ENCODE peak calls at places on chromosomes 2 and 18, in four cellular contexts. W is neuronal stem cell, A is fibroblast of lung, Y is tibial artery. P is an unnamed sample. For H3K9me3 and H3K4me1, the result is how much of the 10 kb centered on the place peaks cover.

GRCh38 chr2:169694894-169695260 is 608 bp downstream of the PHOSPHO2 start:
- DNase-seq in Y (no peak), A (no peak), W (no peak), P (no peak)

GRCh38 chr18:54787098-54787497 is 41.2 kb upstream of the RAB27B start:
- DNase-seq in A (no peak), W (no peak), Y (no peak), P (no peak)

GRCh38 chr2:128399690-128400291 is 81.1 kb upstream of the HS6ST1 start:
- DNase-seq in Y (no peak), W (no peak), A (no peak), P (no peak)

GRCh38 chr2:201759567-201759966 is 21.2 kb downstream of the ALS2 start:
- DNase-seq in Y (no peak), A (no peak), W (no peak), P (no peak)

GRCh38 chr2:161798027-161798426 is 173.8 kb downstream of the SLC4A10 start:
- DNase-seq in Y (no peak), W (no peak), A (no peak), P (no peak)

GRCh38 chr2:169415233-169415748 is 53.0 kb upstream of the LRP2 start:
- DNase-seq in W (no peak), Y (no peak), A (no peak), P (no peak)

GRCh38 chr2:219335373-219335786 is 2.8 kb upstream of the RESP18 start:
- DNase-seq in A (no peak), W (no peak), Y (no peak), P (no peak)

GRCh38 chr2:67952066-67952465 is 110.7 kb downstream of the C1D start:
- DNase-seq in W (no peak), Y (no peak), A (no peak), P (no peak)

GRCh38 chr2:68824831-68825230 is 46.4 kb downstream of the BMP10 start:
- DNase-seq in Y (no peak), W (no peak), A (peak), P (no peak)

GRCh38 chr2:129139380-129139779 is 820.7 kb upstream of the HS6ST1 start:
- DNase-seq in A (no peak), Y (no peak), W (no peak), P (no peak)

GRCh38 chr18:9849407-9849961 is 36.3 kb upstream of the TXNDC2 start:
- DNase-seq in Y (peak), A (no peak), W (no peak), P (no peak)

GRCh38 chr18:2958819-2959298 is 54.1 kb downstream of the LPIN2 start:
- DNase-seq in W (no peak), A (peak), Y (peak), P (no peak)

GRCh38 chr2:108841506-108841905 is 54.9 kb downstream of the CCDC138 start:
- DNase-seq in W (no peak), A (no peak), Y (no peak), P (no peak)

GRCh38 chr18:36188912-36189311 is 1.6 kb downstream of the MOCOS start:
- DNase-seq in A (no peak), W (no peak), Y (no peak), P (no peak)

GRCh38 chr2:120477198-120477597 is 131.3 kb downstream of the INHBB start:
- DNase-seq in W (no peak), Y (no peak), A (no peak), P (no peak)

GRCh38 chr18:37465922-37466321 is 99.7 kb downstream of the CELF4 start:
- DNase-seq in W (no peak), Y (no peak), A (no peak), P (no peak)

GRCh38 chr2:116513991-116514390 is 1300.5 kb upstream of the DDX18 start:
- DNase-seq in W (no peak), Y (no peak), A (no peak), P (no peak)

GRCh38 chr18:45320724-45321123 is 294.6 kb upstream of the SLC14A2 start:
- DNase-seq in Y (no peak), W (no peak), A (peak), P (no peak)

GRCh38 chr18:55863876-55864275 is 275.9 kb upstream of the TCF4 start:
- DNase-seq in Y (no peak), A (peak), W (no peak), P (no peak)

GRCh38 chr2:37706784-37707183 is 35.3 kb upstream of the CDC42EP3 start:
- DNase-seq in Y (no peak), W (no peak), A (no peak), P (no peak)

GRCh38 chr2:173305303-173305702 is 49.4 kb upstream of the CDCA7 start:
- DNase-seq in W (no peak), A (no peak), Y (no peak), P (no peak)

GRCh38 chr2:173299764-173300163 is 54.9 kb upstream of the CDCA7 start:
- DNase-seq in A (no peak), Y (no peak), W (no peak), P (no peak)

GRCh38 chr2:173296235-173296634 is 58.4 kb upstream of the CDCA7 start:
- DNase-seq in Y (no peak), A (no peak), W (no peak), P (no peak)

GRCh38 chr2:173298536-173299097 is 56.1 kb upstream of the CDCA7 start:
- DNase-seq in W (no peak), A (no peak), Y (no peak), P (no peak)

GRCh38 chr2:173300458-173300857 is 54.2 kb upstream of the CDCA7 start:
- DNase-seq in A (no peak), Y (no peak), W (no peak), P (no peak)
- H3K9me3 ChIP-seq in A (under half), Y (under half), W (under half), P (under half)

GRCh38 chr2:166932032-166932431 is 43.8 kb downstream of the XIRP2 start:
- DNase-seq in A (no peak), W (no peak), Y (no peak), P (no peak)

DNA sequence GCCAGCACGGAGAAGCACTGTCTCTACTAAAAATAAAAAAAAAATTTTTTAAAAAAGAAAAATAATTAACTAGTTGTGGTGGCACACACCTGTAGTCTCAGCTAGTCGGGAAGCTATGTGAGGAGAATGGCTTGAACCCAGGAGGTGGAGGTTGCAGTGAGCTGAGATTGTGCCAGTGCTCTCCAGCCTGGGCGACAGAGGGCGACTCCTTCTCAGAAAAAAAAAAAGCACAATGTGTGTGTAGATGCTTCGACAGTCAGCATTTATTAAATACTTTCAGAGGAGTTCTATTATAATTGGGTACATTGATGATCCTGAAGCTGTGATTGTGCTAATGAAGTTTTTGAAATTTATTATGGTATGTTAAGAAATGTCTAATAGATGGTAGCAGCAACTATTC is 46.5 kb downstream of the XIRP2 start:
- DNase-seq in W (no peak), Y (no peak), A (no peak), P (no peak)
- H3K4me1 ChIP-seq in W (under half), Y (under half), A (under half), P (under half)

GRCh38 chr2:95297088-95297487 is at the start of gene KCNIP3:
- DNase-seq in Y (no peak), W (no peak), A (peak), P (no peak)
- H3K9me3 ChIP-seq in Y (under half), W (under half), A (under half), P (under half)

DNA sequence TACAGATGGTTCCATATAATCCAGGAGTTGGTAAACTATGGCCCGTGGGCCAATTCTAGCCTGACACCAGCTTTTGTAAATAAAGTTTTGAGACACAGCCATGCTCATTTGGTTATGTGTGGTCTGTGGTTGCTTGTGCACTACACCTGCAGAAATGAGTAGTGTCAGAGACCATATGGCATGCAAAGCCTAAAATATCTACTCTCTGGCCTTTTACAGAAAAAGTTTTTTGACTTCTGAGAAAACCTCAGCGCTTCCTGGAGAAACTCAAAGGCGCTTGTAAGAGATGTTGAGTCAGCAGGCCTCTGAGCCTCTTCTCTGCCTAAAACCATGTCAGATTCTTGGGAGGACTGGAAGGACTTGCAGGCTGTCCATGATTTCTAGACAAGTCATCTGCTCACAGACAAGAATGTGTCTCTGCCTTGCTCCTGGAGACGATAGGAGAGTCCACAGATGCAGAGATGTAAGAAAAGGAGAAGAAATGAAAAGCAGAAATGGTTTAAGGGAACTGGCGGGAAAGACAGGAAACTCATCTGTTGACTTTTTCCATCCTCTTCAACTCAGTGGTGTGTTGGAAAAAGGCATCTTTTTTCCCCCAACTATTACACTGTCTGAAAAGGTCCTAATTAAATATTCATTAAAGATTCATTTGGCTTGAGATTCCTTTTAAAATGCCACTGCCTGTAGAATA is 5.2 kb downstream of the TTC39C start:
- DNase-seq in Y (no peak), A (peak), W (no peak), P (no peak)
- H3K4me1 ChIP-seq in Y (under half), A (under half), W (under half), P (under half)

GRCh38 chr18:75527848-75528247 is 100.3 kb upstream of the SMIM21 start:
- DNase-seq in W (no peak), A (no peak), Y (no peak), P (no peak)
- H3K9me3 ChIP-seq in W (under half), A (under half), Y (under half), P (under half)

DNA sequence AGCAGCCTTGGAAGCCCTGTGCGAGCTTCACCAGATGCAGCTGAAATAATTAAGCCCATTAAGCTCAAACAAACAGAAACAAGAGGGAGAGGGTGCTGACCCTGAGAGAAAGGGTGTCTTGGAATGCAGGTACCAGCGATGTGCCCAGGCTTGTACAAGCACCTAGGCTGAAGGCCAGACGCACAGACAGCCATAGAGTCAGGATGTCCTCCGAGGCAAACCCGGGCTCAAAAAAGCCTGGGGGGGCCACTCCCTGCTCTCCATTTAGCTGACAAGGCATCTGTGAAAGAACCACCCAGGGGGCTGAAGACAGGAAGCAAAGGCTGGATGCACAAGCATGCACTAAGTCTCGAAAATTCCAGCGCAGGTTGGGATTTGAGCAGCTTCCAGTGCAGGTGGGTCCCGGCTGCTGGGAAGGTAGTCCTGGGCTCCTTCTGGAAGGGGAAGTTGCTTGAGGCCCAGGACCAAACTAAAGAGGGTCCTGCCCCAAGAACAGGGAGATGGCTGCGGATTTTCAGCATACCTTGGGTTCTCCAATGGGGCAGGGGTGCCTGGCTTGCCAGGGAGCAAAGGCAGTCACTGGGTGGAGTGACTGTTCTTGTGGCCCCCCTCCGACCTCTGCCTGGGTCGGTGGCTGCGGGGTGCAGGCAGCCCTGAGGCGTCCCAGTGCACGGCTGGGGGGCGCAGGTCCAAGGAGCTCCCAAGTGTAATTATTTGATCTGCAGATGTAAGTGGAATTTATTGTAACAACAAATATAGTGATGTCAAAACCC is 6.0 kb downstream of the GBX2 start:
- DNase-seq in A (no peak), W (peak), Y (no peak), P (no peak)
- H3K4me1 ChIP-seq in A (under half), W (under half), Y (under half), P (under half)

DNA sequence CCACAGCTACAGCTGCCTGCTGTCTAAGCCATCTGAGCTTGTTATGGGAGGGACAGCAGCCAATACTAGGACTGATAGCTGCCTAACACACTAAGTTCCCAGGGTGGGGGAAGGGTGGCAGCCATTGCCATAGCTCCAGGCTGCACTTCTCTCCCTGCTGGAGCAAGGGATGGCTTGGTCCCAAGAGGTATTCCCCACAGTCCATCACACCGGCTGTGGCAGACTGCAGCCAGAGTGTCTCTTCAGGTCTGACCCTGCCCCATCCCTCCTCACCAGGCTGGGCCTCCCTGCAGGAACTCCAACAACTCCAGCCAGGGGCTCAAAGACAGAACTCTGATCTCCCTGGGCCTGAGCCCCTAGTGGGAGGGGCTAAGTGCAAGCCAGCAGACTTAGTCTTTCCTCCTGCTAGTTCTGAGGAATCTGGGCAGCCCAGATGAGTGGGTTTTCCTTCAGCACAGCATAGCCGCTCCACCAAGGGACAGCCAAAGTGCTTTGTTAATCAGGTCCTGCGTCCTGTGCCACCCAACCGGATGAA is 632.1 kb downstream of the SOCS6 start:
- DNase-seq in A (no peak), Y (no peak), W (no peak), P (no peak)
- H3K9me3 ChIP-seq in A (under half), Y (under half), W (under half), P (under half)

GRCh38 chr18:58264846-58265245 is 220.8 kb downstream of the NEDD4L start:
- DNase-seq in A (no peak), Y (no peak), W (no peak), P (no peak)

GRCh38 chr18:58262581-58262980 is 218.6 kb downstream of the NEDD4L start:
- DNase-seq in A (no peak), W (no peak), Y (no peak), P (no peak)

GRCh38 chr18:58266291-58266690 is 222.3 kb downstream of the NEDD4L start:
- DNase-seq in Y (no peak), W (no peak), A (no peak), P (no peak)

GRCh38 chr18:58263055-58263732 is 219.2 kb downstream of the NEDD4L start:
- DNase-seq in W (no peak), Y (no peak), A (peak), P (no peak)

GRCh38 chr18:58263733-58264469 is 219.9 kb downstream of the NEDD4L start:
- DNase-seq in Y (no peak), A (peak), W (no peak), P (no peak)
- H3K4me1 ChIP-seq in Y (under half), A (under half), W (under half), P (under half)

DNA sequence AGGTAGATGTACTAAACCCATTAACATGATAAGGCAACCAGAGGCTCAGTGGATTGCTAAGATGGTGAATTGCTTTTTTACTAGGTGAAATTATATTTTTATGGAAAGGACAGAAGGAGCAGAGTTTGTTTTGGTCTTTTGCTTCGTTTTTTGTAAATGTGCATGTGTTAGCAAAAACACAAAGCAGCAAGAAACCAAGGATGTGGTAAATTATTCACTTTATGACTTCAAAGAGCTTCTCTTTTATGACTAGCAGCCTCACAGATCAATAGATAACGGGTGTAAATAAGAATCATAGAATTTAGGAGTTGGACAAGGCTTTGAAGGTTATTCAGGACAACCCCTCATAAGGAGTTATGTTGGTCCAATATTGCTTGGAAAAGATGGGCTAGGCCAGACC is 615.0 kb downstream of the DPP10 start:
- DNase-seq in Y (no peak), A (no peak), W (no peak), P (no peak)
- H3K9me3 ChIP-seq in Y (under half), A (under half), W (under half), P (under half)